ENCODE peak calls at places on chromosomes 7 and 10, in four cellular contexts. P is GM12878, M is K562, D is HepG2. H is an unnamed sample.

GRCh38 chr10:124450010-124450782 is at the start of gene NKX1-2:
- DNase-seq in P (no peak), M (no peak), D (no peak), H (peak)

GRCh38 chr7:46713868-46714596 is 793.0 kb upstream of the IGFBP3 start:
- DNase-seq in P (no peak), M (no peak), D (no peak), H (no peak)

GRCh38 chr7:5557920-5558401 is 134.3 kb upstream of the TNRC18 start:
- DNase-seq in P (peak), M (peak), D (peak), H (no peak)

GRCh38 chr10:129872001-129872400 is 92.1 kb downstream of the EBF3 start:
- DNase-seq in P (no peak), M (no peak), D (no peak), H (no peak)

GRCh38 chr10:74194545-74194944 is 43.5 kb downstream of the ADK start:
- DNase-seq in P (no peak), M (no peak), D (no peak), H (no peak)

GRCh38 chr7:73622909-73623797 is 1.2 kb downstream of the MLXIPL start:
- DNase-seq in P (no peak), M (peak), D (peak), H (peak)

GRCh38 chr7:617614-618538 is 98.2 kb upstream of the PDGFA start:
- DNase-seq in P (no peak), M (no peak), D (peak), H (no peak)

GRCh38 chr7:70072220-70072619 is 473.9 kb downstream of the AUTS2 start:
- DNase-seq in P (no peak), M (no peak), D (no peak), H (no peak)

GRCh38 chr10:102876747-102877153 is 7.5 kb downstream of the AS3MT start:
- DNase-seq in P (no peak), M (no peak), D (peak), H (no peak)

GRCh38 chr10:24467094-24467493 is 256.6 kb downstream of the ARHGAP21 start:
- DNase-seq in P (no peak), M (no peak), D (no peak), H (no peak)

GRCh38 chr7:87874066-87874465 is 2.1 kb downstream of the SLC25A40 start:
- DNase-seq in P (no peak), M (no peak), D (no peak), H (no peak)

GRCh38 chr7:2066251-2066919 is 166.4 kb downstream of the MAD1L1 start:
- DNase-seq in P (no peak), M (no peak), D (no peak), H (no peak)

GRCh38 chr10:18737236-18737635 is 78.0 kb downstream of the ARL5B start:
- DNase-seq in P (no peak), M (no peak), D (no peak), H (no peak)
- TF ChIP-seq NR2C2 in P (no peak), M (no peak), D (no peak), H (no peak)

GRCh38 chr10:125951290-125951689 is 54.9 kb downstream of the FANK1 start:
- DNase-seq in P (no peak), M (no peak), D (peak), H (no peak)

GRCh38 chr10:125955766-125956165 is 59.4 kb downstream of the FANK1 start:
- DNase-seq in P (no peak), M (no peak), D (no peak), H (no peak)

DNA sequence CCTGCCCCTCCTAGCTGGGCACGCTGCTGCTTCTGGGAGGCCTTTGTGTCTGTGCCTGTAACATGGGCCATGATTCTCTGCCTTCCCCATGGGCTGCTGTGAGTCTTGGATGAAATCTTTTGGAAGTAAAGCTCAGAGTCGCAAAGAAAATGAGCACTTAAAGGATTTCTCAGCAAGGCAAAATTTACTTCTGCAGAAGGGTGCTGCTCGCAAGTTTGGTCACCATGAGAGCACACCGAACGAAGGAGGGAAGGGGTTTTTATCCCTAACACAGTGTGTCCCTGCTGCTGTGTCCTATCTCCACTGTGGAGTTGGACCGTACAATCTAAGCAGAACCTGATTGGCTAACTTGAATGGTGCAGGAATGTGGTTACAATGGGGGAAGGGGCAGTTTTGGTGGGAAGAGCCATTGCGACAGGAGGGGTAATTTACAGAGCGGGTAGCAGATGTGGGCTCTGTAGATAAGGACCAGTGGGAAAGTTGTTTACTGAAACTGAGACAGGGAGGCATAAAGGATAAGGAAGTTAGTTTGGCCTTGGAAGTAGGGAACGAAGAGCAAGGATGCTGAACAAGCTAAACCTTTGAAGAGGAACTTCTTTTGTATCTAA is 57.5 kb downstream of the FANK1 start:
- DNase-seq in P (no peak), M (no peak), D (no peak), H (no peak)
- TF ChIP-seq CBFB in P (no peak), M (no peak), D (no peak), H (no peak)

DNA sequence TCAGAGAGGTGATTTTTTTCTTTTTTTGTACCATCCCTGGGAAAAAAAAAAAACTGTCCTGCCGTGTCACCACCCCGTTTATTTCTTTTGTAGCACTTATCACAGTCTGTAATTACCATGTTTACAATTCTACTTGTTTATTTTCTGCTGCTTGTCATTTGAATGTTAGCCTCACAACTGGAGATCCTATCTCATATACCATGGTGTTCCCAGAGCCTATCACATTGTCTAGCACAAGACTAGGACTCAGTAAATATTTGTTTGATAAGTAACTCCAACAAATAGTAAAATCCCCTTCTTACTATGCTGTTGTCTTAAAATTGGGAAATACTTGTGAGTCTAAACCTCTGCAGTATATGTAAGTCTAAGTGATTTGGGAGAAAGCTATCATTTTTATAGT is 36.0 kb downstream of the MKLN1 start:
- DNase-seq in P (no peak), M (no peak), D (no peak), H (no peak)
- TF ChIP-seq NR2C2 in P (no peak), M (no peak), D (no peak), H (no peak)

DNA sequence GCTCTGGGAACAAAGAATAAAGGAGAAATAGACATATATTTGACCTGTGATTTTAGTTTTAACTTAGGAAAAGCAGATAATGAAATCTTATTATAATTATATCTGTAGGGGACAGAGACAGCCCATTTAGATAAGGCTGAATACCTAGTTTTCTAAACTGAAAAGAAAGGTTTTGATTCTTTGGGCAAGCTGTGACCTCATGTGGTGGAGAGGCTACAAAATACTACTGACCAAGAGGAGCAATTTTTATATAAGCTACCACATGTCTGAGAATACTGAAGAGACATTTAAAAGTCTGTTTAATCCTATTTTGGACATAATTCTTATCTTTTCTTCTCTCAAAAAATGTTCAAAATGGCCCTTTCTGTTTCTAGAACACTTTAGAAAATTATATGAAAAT is 271.0 kb downstream of the MTERF1 start:
- DNase-seq in P (no peak), M (no peak), D (no peak), H (no peak)
- TF ChIP-seq CBFB in P (no peak), M (no peak), D (no peak), H (no peak)

GRCh38 chr7:45627691-45628456 is 53.7 kb downstream of the ADCY1 start:
- DNase-seq in P (no peak), M (no peak), D (no peak), H (no peak)

GRCh38 chr7:45625067-45625466 is 50.9 kb downstream of the ADCY1 start:
- DNase-seq in P (no peak), M (no peak), D (no peak), H (no peak)

GRCh38 chr7:45625714-45626440 is 51.7 kb downstream of the ADCY1 start:
- DNase-seq in P (no peak), M (no peak), D (no peak), H (no peak)

GRCh38 chr7:45624392-45624760 is 50.2 kb downstream of the ADCY1 start:
- DNase-seq in P (no peak), M (no peak), D (no peak), H (no peak)

GRCh38 chr7:45626441-45627430 is 52.6 kb downstream of the ADCY1 start:
- DNase-seq in P (no peak), M (no peak), D (no peak), H (no peak)
- TF ChIP-seq NR2C2 in P (no peak), M (no peak), D (no peak), H (no peak)

GRCh38 chr10:86936661-86937501 is 20.5 kb downstream of the MMRN2 start:
- DNase-seq in P (no peak), M (no peak), D (no peak), H (peak)
- TF ChIP-seq CBFB in P (no peak), M (no peak), D (no peak), H (no peak)

GRCh38 chr7:12756841-12757240 is 69.4 kb downstream of the ARL4A start:
- DNase-seq in P (no peak), M (no peak), D (no peak), H (no peak)
- TF ChIP-seq NR2C2 in P (no peak), M (no peak), D (no peak), H (no peak)